ENCODE peak calls at places on chromosomes 2 and 18, in seven cellular contexts. N is left lung, S is neural progenitor cell, I is mucosa of descending colon, W is pancreas, U is psoas muscle, P is A549. O is an unnamed sample. For H3K9me3 and H3K4me1, the result is how much of the 10 kb centered on the place peaks cover.

GRCh38 chr2:25251461-25252273 is 83.3 kb upstream of the POMC start:
- DNase-seq in N (peak), S (no peak), I (peak), W (peak), U (peak), P (peak), O (peak)

GRCh38 chr2:221096651-221097567 is 475.2 kb downstream of the EPHA4 start:
- DNase-seq in N (no peak), S (no peak), I (no peak), W (no peak), U (no peak), P (no peak), O (no peak)

GRCh38 chr18:3688682-3689081 is 238.7 kb downstream of the TGIF1 start:
- DNase-seq in N (no peak), S (peak), I (no peak), W (no peak), U (no peak), P (no peak), O (no peak)

GRCh38 chr18:60060578-60060977 is 160.8 kb downstream of the PMAIP1 start:
- DNase-seq in N (no peak), S (no peak), I (no peak), W (no peak), U (no peak), P (no peak), O (no peak)

GRCh38 chr2:38709515-38710194 is 41.5 kb downstream of the SRSF7 start:
- DNase-seq in N (no peak), S (no peak), I (no peak), W (no peak), U (no peak), P (no peak), O (peak)

GRCh38 chr2:228056293-228056692 is 125.2 kb downstream of the SPHKAP start:
- DNase-seq in N (no peak), S (no peak), I (no peak), W (no peak), U (no peak), P (no peak), O (no peak)

GRCh38 chr2:240252872-240253511 is 112.5 kb upstream of the OTOS start:
- DNase-seq in N (no peak), S (no peak), I (no peak), W (no peak), U (peak), P (no peak), O (no peak)

GRCh38 chr2:53435610-53436009 is 332.0 kb upstream of the CHAC2 start:
- DNase-seq in N (no peak), S (no peak), I (no peak), W (no peak), U (no peak), P (no peak), O (no peak)

GRCh38 chr2:36993841-36994620 is 27.7 kb upstream of the STRN start:
- DNase-seq in N (no peak), S (no peak), I (no peak), W (no peak), U (no peak), P (no peak), O (no peak)

GRCh38 chr2:196131949-196132925 is 39.1 kb downstream of the STK17B start:
- DNase-seq in N (no peak), S (peak), I (no peak), W (no peak), U (no peak), P (no peak), O (peak)

GRCh38 chr2:196128749-196129148 is 42.6 kb downstream of the STK17B start:
- DNase-seq in N (no peak), S (no peak), I (no peak), W (no peak), U (no peak), P (no peak), O (no peak)

GRCh38 chr2:196130039-196130825 is 41.1 kb downstream of the STK17B start:
- DNase-seq in N (no peak), S (no peak), I (no peak), W (no peak), U (no peak), P (no peak), O (no peak)

GRCh38 chr2:196136151-196136550 is 35.2 kb downstream of the STK17B start:
- DNase-seq in N (no peak), S (no peak), I (no peak), W (no peak), U (no peak), P (no peak), O (no peak)

DNA sequence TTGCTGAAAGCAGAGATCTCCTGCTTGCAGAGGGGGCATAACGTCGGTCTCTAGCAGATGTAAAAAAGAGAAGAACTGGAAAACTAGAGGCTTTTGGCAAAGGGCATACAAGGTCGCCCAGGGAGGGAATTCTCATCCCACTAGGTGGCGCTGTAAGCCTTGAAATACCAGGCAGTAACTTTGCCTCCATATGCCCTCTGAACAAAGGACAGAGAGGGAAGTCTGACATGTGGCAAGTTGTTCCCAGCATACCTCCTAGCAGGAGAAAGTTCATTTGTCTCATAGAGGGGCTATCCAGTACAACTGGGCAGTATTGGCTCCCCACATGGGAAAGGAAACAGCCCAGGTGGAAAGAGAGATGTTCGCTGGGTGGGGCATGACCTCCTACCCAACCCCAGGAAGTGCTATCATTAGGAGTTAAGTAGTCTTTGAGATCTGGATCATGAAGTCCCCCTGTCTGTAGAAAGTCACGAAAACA is 40.0 kb downstream of the STK17B start:
- DNase-seq in N (no peak), S (peak), I (peak), W (no peak), U (no peak), P (no peak), O (peak)
- H3K9me3 ChIP-seq in N (half or more), S (under half), I (half or more), W (under half), U (under half), P (under half), O (under half)

GRCh38 chr2:172101008-172101706 is 1.5 kb downstream of the DLX2 start:
- DNase-seq in N (no peak), S (peak), I (peak), W (no peak), U (no peak), P (no peak), O (no peak)
- H3K4me1 ChIP-seq in N (half or more), S (half or more), I (half or more), W (under half), U (half or more), P (under half), O (half or more)

DNA sequence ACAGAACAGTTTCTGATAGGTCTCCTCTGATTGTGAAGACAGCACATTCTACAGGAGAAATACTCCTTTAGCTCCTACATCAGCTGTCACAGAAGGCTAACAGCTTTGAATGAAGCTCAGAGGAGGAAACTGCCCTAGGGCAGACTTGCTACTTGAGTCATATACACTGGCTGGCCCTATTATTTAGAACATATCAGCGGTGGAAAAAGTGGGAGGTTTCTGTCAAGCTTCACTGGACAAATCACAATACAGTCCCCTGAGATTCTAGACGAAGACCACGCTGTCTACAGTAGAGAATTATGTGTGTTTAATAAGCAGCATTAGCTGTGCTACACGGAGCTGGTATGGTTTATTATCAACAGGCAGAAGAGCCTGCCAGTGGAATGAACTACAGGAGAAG is 230.9 kb upstream of the FSIP2 start:
- DNase-seq in N (no peak), S (no peak), I (no peak), W (no peak), U (no peak), P (no peak), O (no peak)
- H3K9me3 ChIP-seq in N (half or more), S (under half), I (half or more), W (under half), U (half or more), P (under half), O (under half)

DNA sequence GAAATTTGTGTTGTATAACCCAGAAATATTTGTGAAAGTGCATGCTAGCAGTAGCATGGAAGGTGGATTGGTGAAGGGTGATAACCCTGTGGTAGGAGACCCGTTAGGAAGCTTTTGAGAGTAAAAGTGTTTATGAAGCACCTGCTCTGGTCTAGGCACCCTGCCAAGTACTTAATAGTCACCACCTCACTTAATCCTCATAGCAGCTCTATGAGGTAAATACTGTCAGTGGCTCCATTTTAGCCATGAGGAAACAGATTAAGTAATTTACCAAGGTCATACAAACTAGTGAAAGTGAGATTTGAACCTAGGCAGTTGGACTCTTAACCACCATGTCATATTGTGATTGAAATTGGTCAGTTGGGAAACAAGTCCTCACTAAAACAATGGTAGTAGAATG is 66.8 kb downstream of the TET3 start:
- DNase-seq in N (no peak), S (no peak), I (no peak), W (no peak), U (no peak), P (no peak), O (no peak)
- H3K4me1 ChIP-seq in N (under half), S (under half), I (under half), W (under half), U (under half), P (under half), O (under half)

DNA sequence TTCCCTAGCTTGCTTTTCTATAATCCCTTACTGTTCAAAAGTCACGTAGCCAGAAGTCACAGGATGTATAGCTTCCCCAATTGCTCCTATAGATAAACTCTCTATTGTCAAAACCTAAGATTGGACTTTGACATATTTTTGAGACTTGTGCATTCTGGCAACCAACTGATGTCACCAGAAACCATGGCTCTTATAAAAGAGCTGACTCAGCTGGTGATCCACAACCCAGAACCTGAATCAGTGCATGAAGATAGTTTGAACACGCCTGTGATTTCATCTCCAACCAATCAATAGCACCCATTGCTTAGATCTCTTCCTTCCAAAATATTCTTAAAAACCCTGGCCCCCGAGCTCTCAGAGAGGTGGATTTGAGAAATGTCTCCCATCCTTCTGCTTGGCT is 639.9 kb upstream of the PIK3C3 start:
- DNase-seq in N (no peak), S (no peak), I (no peak), W (no peak), U (no peak), P (no peak), O (no peak)
- H3K9me3 ChIP-seq in N (under half), S (under half), I (under half), W (under half), U (under half), P (under half), O (under half)

GRCh38 chr2:43035922-43036321 is 190.5 kb downstream of the ZFP36L2 start:
- DNase-seq in N (no peak), S (no peak), I (no peak), W (no peak), U (no peak), P (no peak), O (no peak)
- H3K4me1 ChIP-seq in N (under half), S (under half), I (under half), W (under half), U (under half), P (under half), O (under half)

GRCh38 chr18:79899609-79900435 is 51.6 kb downstream of the SLC66A2 start:
- DNase-seq in N (peak), S (no peak), I (no peak), W (no peak), U (peak), P (no peak), O (no peak)

GRCh38 chr18:79900610-79901570 is 50.6 kb downstream of the SLC66A2 start:
- DNase-seq in N (no peak), S (no peak), I (no peak), W (no peak), U (peak), P (no peak), O (no peak)

GRCh38 chr18:79898952-79899608 is 52.4 kb downstream of the SLC66A2 start:
- DNase-seq in N (peak), S (no peak), I (no peak), W (peak), U (peak), P (no peak), O (no peak)

GRCh38 chr18:79897940-79898625 is 53.4 kb downstream of the SLC66A2 start:
- DNase-seq in N (no peak), S (no peak), I (no peak), W (peak), U (no peak), P (no peak), O (no peak)

DNA sequence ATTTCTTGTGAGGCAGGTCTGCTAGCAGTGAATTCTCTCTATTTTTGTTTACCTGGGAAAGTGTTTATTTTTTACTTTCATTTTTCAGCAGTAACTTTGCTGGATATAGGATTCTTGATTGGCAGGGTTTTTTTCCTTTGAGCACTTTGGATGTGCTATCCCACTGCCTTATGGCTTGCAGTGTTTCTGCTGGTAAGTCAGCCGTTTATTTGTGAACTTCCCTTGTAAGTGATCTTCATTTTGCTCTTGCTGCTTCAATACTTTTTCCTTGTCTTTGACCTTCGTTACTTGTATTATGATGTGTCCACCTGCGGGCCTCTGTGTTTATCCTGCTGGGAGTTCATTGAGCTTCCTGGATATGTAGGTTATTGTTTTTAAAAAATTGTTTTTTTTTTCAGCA is 54.7 kb downstream of the SLC66A2 start:
- DNase-seq in N (no peak), S (no peak), I (no peak), W (no peak), U (no peak), P (no peak), O (no peak)
- H3K9me3 ChIP-seq in N (half or more), S (under half), I (half or more), W (under half), U (under half), P (under half), O (under half)

GRCh38 chr2:111135910-111136297 is 15.2 kb downstream of the BCL2L11 start:
- DNase-seq in N (peak), S (peak), I (no peak), W (no peak), U (peak), P (peak), O (no peak)
- H3K4me1 ChIP-seq in N (under half), S (under half), I (under half), W (under half), U (under half), P (under half), O (under half)

GRCh38 chr2:1170711-1171110 is 220.1 kb downstream of the SNTG2 start:
- DNase-seq in N (no peak), S (no peak), I (no peak), W (no peak), U (no peak), P (no peak), O (no peak)
- H3K9me3 ChIP-seq in N (under half), S (under half), I (under half), W (under half), U (under half), P (under half), O (under half)

GRCh38 chr2:43423941-43424261 is 171.9 kb downstream of the THADA start:
- DNase-seq in N (no peak), S (no peak), I (no peak), W (no peak), U (no peak), P (no peak), O (no peak)
- H3K4me1 ChIP-seq in N (under half), S (under half), I (under half), W (under half), U (under half), P (half or more), O (under half)